ENCODE peak calls at places on chromosomes 11 and 22, in five cellular contexts. D is lower leg skin, I is transverse colon, Y is astrocyte of the cerebellum, K is AG04450. U is an unnamed sample.

GRCh38 chr11:115929618-115930129 is 425.5 kb upstream of the CADM1 start:
- DNase-seq in D (no peak), I (no peak), Y (no peak), K (no peak), U (no peak)

GRCh38 chr11:23206736-23207336 is 346.6 kb upstream of the CCDC179 start:
- DNase-seq in D (no peak), I (no peak), Y (no peak), K (no peak), U (no peak)

GRCh38 chr22:49765091-49765771 is 62.4 kb downstream of the BRD1 start:
- DNase-seq in D (no peak), I (peak; percentile 6), Y (no peak), K (no peak), U (no peak)

GRCh38 chr11:106133529-106133928 is 56.1 kb downstream of the AASDHPPT start:
- DNase-seq in D (no peak), I (no peak), Y (no peak), K (no peak), U (peak; percentile 22)

GRCh38 chr11:77093987-77094840 is 8.4 kb upstream of the OMP start:
- DNase-seq in D (no peak), I (no peak), Y (no peak), K (no peak), U (no peak)

GRCh38 chr11:66133216-66133775 is 63.2 kb downstream of the PACS1 start:
- DNase-seq in D (no peak), I (no peak), Y (no peak), K (no peak), U (no peak)

GRCh38 chr11:121109916-121110656 is 9.0 kb downstream of the TECTA start:
- DNase-seq in D (no peak), I (no peak), Y (no peak), K (no peak), U (no peak)

GRCh38 chr11:108897071-108897481 is 232.2 kb downstream of the DDX10 start:
- DNase-seq in D (no peak), I (no peak), Y (no peak), K (no peak), U (no peak)

GRCh38 chr11:93017821-93018690 is 48.6 kb downstream of the MTNR1B start:
- DNase-seq in D (no peak), I (no peak), Y (no peak), K (no peak), U (no peak)

GRCh38 chr11:15885913-15886698 is 470.2 kb downstream of the SOX6 start:
- DNase-seq in D (no peak), I (no peak), Y (no peak), K (no peak), U (no peak)

GRCh38 chr22:26848244-26848920 is 191.0 kb downstream of the MIAT start:
- DNase-seq in D (no peak), I (no peak), Y (no peak), K (no peak), U (no peak)

GRCh38 chr11:102664001-102664752 is 39.0 kb upstream of the MMP20 start:
- DNase-seq in D (no peak), I (no peak), Y (no peak), K (no peak), U (no peak)
- TF ChIP-seq CTCF in D (no peak), I (no peak), Y (peak; percentile 31), K (peak; percentile 36), U (peak; percentile 44)

DNA sequence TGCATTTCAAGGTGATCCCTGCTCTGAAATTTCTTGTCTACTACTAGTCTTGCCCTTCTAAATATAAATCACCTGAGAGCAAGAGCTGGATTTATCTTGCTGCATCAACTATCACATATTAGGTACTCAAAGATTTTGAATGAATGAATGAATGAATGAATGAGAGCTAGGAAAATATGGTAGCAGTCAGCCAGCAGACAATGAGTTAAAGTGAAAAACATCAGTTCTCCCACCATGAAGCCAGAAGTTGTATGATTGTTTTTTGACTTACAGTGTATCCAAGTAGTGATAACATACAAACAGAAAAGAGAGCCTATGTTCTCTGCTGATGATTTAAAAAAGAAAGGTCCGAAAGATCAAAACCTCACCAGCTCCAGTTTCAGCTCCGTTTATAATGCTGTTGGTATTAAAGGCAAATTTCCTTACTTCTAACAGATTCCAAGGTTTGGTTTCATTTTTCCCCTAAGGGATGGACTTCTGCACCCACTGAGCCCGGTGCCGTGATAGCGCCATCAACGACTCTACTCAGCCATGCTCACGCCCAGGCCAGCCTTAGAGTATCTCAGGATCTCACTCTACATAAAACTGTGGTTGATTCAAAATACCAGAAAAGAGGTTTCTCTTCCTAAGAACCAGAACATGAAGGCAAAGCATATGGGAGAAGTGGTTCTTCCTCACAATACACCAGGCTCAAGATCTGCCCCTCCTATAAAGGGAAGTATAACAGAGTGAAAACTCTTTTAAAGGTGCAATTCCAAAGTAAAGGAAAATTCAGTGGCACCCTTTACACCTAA is 92.0 kb downstream of the SGSM3 start:
- DNase-seq in D (no peak), I (no peak), Y (no peak), K (no peak), U (no peak)
- H3K4me3 ChIP-seq in D (no peak overlapping the region), I (peak overlapping the region; percentile 1), Y (no peak overlapping the region), K (no peak overlapping the region), U (no peak overlapping the region)

GRCh38 chr22:45163417-45164216 is at the start of gene NUP50:
- DNase-seq in D (peak; percentile 94), I (peak; percentile 97), Y (peak; percentile 88), K (peak; percentile 94), U (peak; percentile 98)
- TF ChIP-seq CTCF in D (no peak), I (no peak), Y (no peak), K (no peak), U (no peak)

GRCh38 chr11:70016666-70017347 is 61.3 kb upstream of the ANO1 start:
- DNase-seq in D (no peak), I (no peak), Y (peak; percentile 27), K (peak; percentile 29), U (no peak)
- H3K4me3 ChIP-seq in D (no peak overlapping the region), I (no peak overlapping the region), Y (no peak overlapping the region), K (no peak overlapping the region), U (no peak overlapping the region)

GRCh38 chr11:119389611-119390254 is 8.2 kb upstream of the USP2 start:
- DNase-seq in D (no peak), I (no peak), Y (no peak), K (no peak), U (no peak)
- TF ChIP-seq CTCF in D (no peak), I (peak; percentile 16), Y (peak; percentile 49), K (peak; percentile 51), U (peak; percentile 49)

DNA sequence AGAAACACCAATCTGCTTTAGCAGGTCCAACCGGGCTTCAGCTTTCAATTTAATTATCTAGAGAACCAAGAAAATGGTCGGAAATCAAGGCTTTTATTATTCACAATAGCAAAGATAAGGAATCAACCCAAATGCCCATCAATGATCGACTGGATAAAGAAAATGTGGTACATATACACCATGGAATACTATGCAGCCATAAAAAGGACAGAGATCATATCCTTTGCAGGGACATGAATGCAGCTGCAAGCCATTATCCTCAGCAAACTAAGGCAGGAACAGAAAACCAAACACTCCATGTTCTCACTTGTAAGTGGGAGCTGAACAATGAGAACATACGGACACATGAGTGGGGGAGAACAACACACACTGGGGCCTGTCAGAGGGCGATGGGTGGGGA is 53.8 kb downstream of the ATG16L2 start:
- DNase-seq in D (no peak), I (no peak), Y (no peak), K (no peak), U (no peak)
- H3K4me3 ChIP-seq in D (no peak overlapping the region), I (no peak overlapping the region), Y (no peak overlapping the region), K (no peak overlapping the region), U (no peak overlapping the region)

GRCh38 chr11:35317253-35317652 is 102.1 kb downstream of the SLC1A2 start:
- DNase-seq in D (no peak), I (no peak), Y (no peak), K (no peak), U (no peak)
- TF ChIP-seq CTCF in D (no peak), I (no peak), Y (no peak), K (no peak), U (no peak)

GRCh38 chr11:64242920-64243854 is 2.3 kb downstream of the FKBP2 start:
- DNase-seq in D (no peak), I (no peak), Y (no peak), K (no peak), U (no peak)
- H3K4me3 ChIP-seq in D (no peak overlapping the region), I (peak overlapping the region; percentile 82), Y (peak overlapping the region; percentile 92), K (peak overlapping the region; percentile 84), U (peak overlapping the region; percentile 90)

GRCh38 chr22:46678003-46678657 is 57.9 kb downstream of the GRAMD4 start:
- DNase-seq in D (no peak), I (no peak), Y (no peak), K (no peak), U (no peak)

GRCh38 chr22:46679711-46680269 is 58.3 kb downstream of the CERK start:
- DNase-seq in D (no peak), I (no peak), Y (no peak), K (no peak), U (no peak)

GRCh38 chr22:46682011-46682731 is 55.9 kb downstream of the CERK start:
- DNase-seq in D (no peak), I (no peak), Y (no peak), K (no peak), U (no peak)

GRCh38 chr22:46678785-46679700 is 58.9 kb downstream of the GRAMD4 start:
- DNase-seq in D (no peak), I (no peak), Y (no peak), K (peak; percentile 32), U (peak; percentile 23)

GRCh38 chr22:46681010-46681409 is 57.0 kb downstream of the CERK start:
- DNase-seq in D (no peak), I (no peak), Y (no peak), K (no peak), U (no peak)
- TF ChIP-seq CTCF in D (no peak), I (peak; percentile 36), Y (no peak), K (peak; percentile 24), U (peak; percentile 26)

DNA sequence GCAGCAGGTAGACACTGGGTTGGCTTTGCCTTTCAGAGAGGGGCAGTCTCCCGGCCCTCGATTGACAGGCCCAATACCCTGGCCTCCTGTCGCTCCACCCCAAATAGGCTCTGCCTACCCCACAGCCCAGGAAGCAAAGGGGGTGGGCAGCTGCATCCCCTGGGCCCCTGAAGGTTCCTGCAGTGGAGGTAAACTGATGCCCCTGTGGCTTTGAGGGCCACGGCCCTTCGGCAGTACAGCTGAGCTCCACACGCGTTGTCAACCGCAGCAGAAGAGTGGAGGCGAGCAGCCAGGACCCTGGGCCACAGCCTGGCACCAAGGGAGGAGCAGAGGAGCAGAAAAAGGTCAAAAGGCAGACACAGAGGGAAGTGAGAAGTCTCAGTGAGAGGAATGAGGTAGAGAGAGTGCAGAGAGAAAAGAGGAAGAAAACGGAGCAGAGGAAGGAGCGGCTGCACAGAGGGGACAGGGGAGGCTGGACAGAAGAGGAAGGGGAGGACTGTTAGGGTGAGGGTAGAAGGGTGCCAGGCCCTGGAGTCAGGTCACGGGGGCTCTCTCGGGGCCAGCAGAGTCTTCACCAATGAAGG is 64.0 kb downstream of the SLC22A12 start:
- DNase-seq in D (no peak), I (no peak), Y (no peak), K (no peak), U (no peak)
- H3K4me3 ChIP-seq in D (no peak overlapping the region), I (no peak overlapping the region), Y (no peak overlapping the region), K (no peak overlapping the region), U (no peak overlapping the region)